ENCODE peak calls at places on chromosome 10, in six cellular contexts. V is stimulated activated CD4-positive, alpha-beta T cell treated with anti-CD3 and anti-CD28 coated beads, Interleukin-1b, Interleukin-23, amount 100 ng/mL, for 24 hours; B is HTR-8/SVneo; W is transverse colon; F is COR-L47; Y is fibroblast of gingiva. J is an unnamed sample.

GRCh38 chr10:20455774-20456173 is 441.3 kb downstream of the NEBL start:
- DNase-seq in V (no peak), B (no peak), W (no peak), F (no peak), Y (no peak), J (no peak)

GRCh38 chr10:32103721-32104120 is 47.5 kb upstream of the KIF5B start:
- DNase-seq in V (no peak), B (no peak), W (no peak), F (no peak), Y (no peak), J (no peak)

GRCh38 chr10:11381023-11381422 is 230.4 kb downstream of the USP6NL start:
- DNase-seq in V (peak; percentile 14), B (no peak), W (no peak), F (no peak), Y (no peak), J (no peak)

GRCh38 chr10:110918269-110918632 is 729 bp downstream of the BBIP1 start:
- DNase-seq in V (peak; percentile 77), B (peak; percentile 71), W (peak; percentile 97), F (peak; percentile 74), Y (peak; percentile 97), J (peak; percentile 75)

GRCh38 chr10:130013938-130014733 is 50.1 kb upstream of the EBF3 start:
- DNase-seq in V (no peak), B (no peak), W (no peak), F (no peak), Y (no peak), J (no peak)

GRCh38 chr10:1155791-1156615 is 99.8 kb downstream of the WDR37 start:
- DNase-seq in V (no peak), B (no peak), W (no peak), F (no peak), Y (no peak), J (no peak)

GRCh38 chr10:62040896-62041295 is 139.4 kb downstream of the ARID5B start:
- DNase-seq in V (no peak), B (no peak), W (no peak), F (no peak), Y (no peak), J (no peak)

GRCh38 chr10:75202321-75203096 is 8.1 kb upstream of the VDAC2 start:
- DNase-seq in V (no peak), B (no peak), W (peak; percentile 60), F (no peak), Y (peak; percentile 51), J (no peak)

GRCh38 chr10:126504051-126504760 is 115.9 kb upstream of the ADAM12 start:
- DNase-seq in V (no peak), B (peak; percentile 48), W (peak; percentile 12), F (no peak), Y (peak; percentile 56), J (no peak)

GRCh38 chr10:46098379-46098778 is 52.3 kb upstream of the MSMB start:
- DNase-seq in V (no peak), B (no peak), W (no peak), F (no peak), Y (no peak), J (no peak)

GRCh38 chr10:50637003-50637579 is 13.3 kb upstream of the SGMS1 start:
- DNase-seq in V (no peak), B (no peak), W (no peak), F (no peak), Y (no peak), J (no peak)

GRCh38 chr10:92108120-92108519 is 182.8 kb downstream of the CPEB3 start:
- DNase-seq in V (no peak), B (no peak), W (no peak), F (no peak), Y (no peak), J (no peak)

GRCh38 chr10:76080406-76080805 is 649.0 kb downstream of the LRMDA start:
- DNase-seq in V (no peak), B (peak; percentile 38), W (no peak), F (no peak), Y (peak; percentile 70), J (no peak)

GRCh38 chr10:77712207-77712606 is 74.6 kb upstream of the KCNMA1 start:
- DNase-seq in V (no peak), B (no peak), W (no peak), F (no peak), Y (no peak), J (no peak)

GRCh38 chr10:113240736-113241135 is 290.7 kb downstream of the TCF7L2 start:
- DNase-seq in V (no peak), B (no peak), W (no peak), F (no peak), Y (no peak), J (no peak)

GRCh38 chr10:123132576-123133477 is 2.9 kb upstream of the HMX3 start:
- DNase-seq in V (peak; percentile 76), B (peak; percentile 76), W (peak; percentile 88), F (peak; percentile 73), Y (peak; percentile 68), J (no peak)

GRCh38 chr10:75950307-75950706 is 518.9 kb downstream of the LRMDA start:
- DNase-seq in V (no peak), B (no peak), W (no peak), F (no peak), Y (no peak), J (no peak)

GRCh38 chr10:95837783-95838182 is 70.0 kb upstream of the CC2D2B start:
- DNase-seq in V (no peak), B (no peak), W (no peak), F (no peak), Y (no peak), J (no peak)

GRCh38 chr10:62890395-62890794 is 74.2 kb upstream of the EGR2 start:
- DNase-seq in V (no peak), B (no peak), W (no peak), F (no peak), Y (no peak), J (no peak)

GRCh38 chr10:4283841-4284610 is 499.0 kb upstream of the KLF6 start:
- DNase-seq in V (no peak), B (no peak), W (peak; percentile 36), F (no peak), Y (peak; percentile 100), J (no peak)

GRCh38 chr10:36716291-36716690 is 409.1 kb upstream of the ANKRD30A start:
- DNase-seq in V (no peak), B (no peak), W (no peak), F (no peak), Y (no peak), J (no peak)

GRCh38 chr10:97596101-97597055 is 6.9 kb downstream of the C10orf62 start:
- DNase-seq in V (no peak), B (peak; percentile 75), W (no peak), F (no peak), Y (peak; percentile 82), J (no peak)

GRCh38 chr10:70255329-70256299 is 22.4 kb upstream of the PPA1 start:
- DNase-seq in V (peak; percentile 4), B (no peak), W (peak; percentile 34), F (no peak), Y (no peak), J (no peak)

GRCh38 chr10:107971973-107972372 is 807.5 kb upstream of the SORCS1 start:
- DNase-seq in V (no peak), B (no peak), W (no peak), F (no peak), Y (no peak), J (no peak)

GRCh38 chr10:49023071-49023470 is 83.4 kb upstream of the LRRC18 start:
- DNase-seq in V (no peak), B (no peak), W (no peak), F (no peak), Y (no peak), J (no peak)

GRCh38 chr10:78385599-78385998 is 351.9 kb downstream of the RPS24 start:
- DNase-seq in V (no peak), B (no peak), W (no peak), F (no peak), Y (no peak), J (no peak)

GRCh38 chr10:132354356-132355094 is 22.5 kb downstream of the LRRC27 start:
- DNase-seq in V (no peak), B (no peak), W (no peak), F (no peak), Y (no peak), J (no peak)

J was measured in CMK.